ENCODE peak calls at places on chromosomes 6 and 20, in nine cellular contexts. A is prostate gland, K is endodermal cell, F is neural progenitor cell, L is uterus, M is lung, W is transverse colon, V is upper lobe of right lung, P is cardiac muscle cell. D is an unnamed sample.

GRCh38 chr6:14763139-14763538 is 482.7 kb upstream of the JARID2 start:
- DNase-seq in A (no peak), K (no peak), F (no peak), L (no peak), M (no peak), W (no peak), V (no peak), P (peak), D (no peak)

GRCh38 chr6:108565893-108566292 is 5.2 kb downstream of the FOXO3 start:
- DNase-seq in A (no peak), K (no peak), F (no peak), L (peak), M (peak), W (peak), V (no peak), P (peak), D (no peak)

GRCh38 chr6:11650297-11650696 is 112.7 kb downstream of the TMEM170B start:
- DNase-seq in A (no peak), K (peak), F (peak), L (peak), M (no peak), W (no peak), V (no peak), P (peak), D (no peak)

GRCh38 chr20:10427060-10427692 is 6.8 kb downstream of the MKKS start:
- DNase-seq in A (peak), K (peak), F (peak), L (peak), M (no peak), W (peak), V (no peak), P (peak), D (peak)

GRCh38 chr20:44495802-44496481 is 20.3 kb downstream of the TTPAL start:
- DNase-seq in A (no peak), K (no peak), F (no peak), L (peak), M (no peak), W (no peak), V (no peak), P (peak), D (no peak)

GRCh38 chr6:51841656-51842055 is 245.8 kb downstream of the PKHD1 start:
- DNase-seq in A (no peak), K (peak), F (peak), L (no peak), M (no peak), W (no peak), V (no peak), P (no peak), D (no peak)

GRCh38 chr6:139147628-139148027 is 12.7 kb downstream of the HECA start:
- DNase-seq in A (no peak), K (no peak), F (no peak), L (no peak), M (no peak), W (no peak), V (no peak), P (no peak), D (no peak)

GRCh38 chr20:24131281-24131680 is 142.7 kb upstream of the GGTLC1 start:
- DNase-seq in A (no peak), K (no peak), F (no peak), L (no peak), M (no peak), W (no peak), V (no peak), P (no peak), D (no peak)

GRCh38 chr6:70563540-70563939 is 3.2 kb upstream of the SDHAF4 start:
- DNase-seq in A (no peak), K (peak), F (no peak), L (peak), M (no peak), W (no peak), V (no peak), P (peak), D (no peak)

GRCh38 chr6:42409582-42409981 is 42.1 kb downstream of the TRERF1 start:
- DNase-seq in A (no peak), K (no peak), F (no peak), L (no peak), M (no peak), W (no peak), V (no peak), P (no peak), D (no peak)

GRCh38 chr20:41960166-41960565 is 342.0 kb upstream of the CHD6 start:
- DNase-seq in A (no peak), K (no peak), F (no peak), L (no peak), M (no peak), W (no peak), V (no peak), P (no peak), D (no peak)

GRCh38 chr20:51347871-51348270 is 194.6 kb downstream of the NFATC2 start:
- DNase-seq in A (no peak), K (no peak), F (no peak), L (no peak), M (no peak), W (no peak), V (no peak), P (no peak), D (no peak)

GRCh38 chr20:23151008-23151703 is 65.0 kb upstream of the CD93 start:
- DNase-seq in A (no peak), K (peak), F (no peak), L (no peak), M (no peak), W (no peak), V (no peak), P (no peak), D (no peak)

GRCh38 chr6:84280639-84281038 is 53.2 kb upstream of the CEP162 start:
- DNase-seq in A (no peak), K (no peak), F (no peak), L (no peak), M (no peak), W (no peak), V (no peak), P (no peak), D (no peak)

GRCh38 chr20:62161347-62161746 is 17.8 kb downstream of the SS18L1 start:
- DNase-seq in A (no peak), K (no peak), F (no peak), L (no peak), M (no peak), W (no peak), V (no peak), P (peak), D (no peak)

GRCh38 chr20:59831024-59831900 is 102.2 kb downstream of the SYCP2 start:
- DNase-seq in A (no peak), K (peak), F (no peak), L (no peak), M (peak), W (peak), V (no peak), P (no peak), D (no peak)

GRCh38 chr6:25147191-25147590 is 132.0 kb upstream of the CARMIL1 start:
- DNase-seq in A (no peak), K (no peak), F (no peak), L (no peak), M (no peak), W (no peak), V (no peak), P (no peak), D (no peak)

GRCh38 chr20:12053348-12053747 is 135.7 kb downstream of the BTBD3 start:
- DNase-seq in A (no peak), K (no peak), F (no peak), L (no peak), M (no peak), W (no peak), V (no peak), P (peak), D (no peak)

GRCh38 chr20:62097881-62098407 is 24.3 kb upstream of the LSM14B start:
- DNase-seq in A (no peak), K (no peak), F (no peak), L (no peak), M (no peak), W (no peak), V (no peak), P (no peak), D (no peak)

GRCh38 chr6:17928514-17929430 is 58.7 kb downstream of the KIF13A start:
- DNase-seq in A (no peak), K (no peak), F (no peak), L (no peak), M (no peak), W (no peak), V (no peak), P (peak), D (no peak)

GRCh38 chr6:124356811-124357210 is 553.1 kb downstream of the NKAIN2 start:
- DNase-seq in A (no peak), K (no peak), F (no peak), L (no peak), M (no peak), W (no peak), V (no peak), P (no peak), D (no peak)

GRCh38 chr20:10065154-10065833 is 30.5 kb downstream of the ANKEF1 start:
- DNase-seq in A (no peak), K (no peak), F (no peak), L (no peak), M (no peak), W (no peak), V (no peak), P (no peak), D (no peak)

GRCh38 chr6:136989591-136990578 is 54.9 kb downstream of the IL20RA start:
- DNase-seq in A (no peak), K (peak), F (peak), L (peak), M (no peak), W (peak), V (no peak), P (no peak), D (peak)

GRCh38 chr20:49794336-49795124 is 18.1 kb upstream of the SLC9A8 start:
- DNase-seq in A (no peak), K (no peak), F (no peak), L (no peak), M (peak), W (peak), V (peak), P (peak), D (no peak)

GRCh38 chr6:89347825-89348224 is 4.7 kb downstream of the UBE2J1 start:
- DNase-seq in A (no peak), K (no peak), F (no peak), L (no peak), M (no peak), W (no peak), V (no peak), P (peak), D (peak)

GRCh38 chr20:48283470-48284110 is 498.3 kb upstream of the SULF2 start:
- DNase-seq in A (peak), K (no peak), F (no peak), L (peak), M (peak), W (peak), V (peak), P (peak), D (peak)

GRCh38 chr6:46491789-46492547 is 719 bp upstream of the RCAN2 start:
- DNase-seq in A (peak), K (peak), F (peak), L (peak), M (no peak), W (peak), V (peak), P (peak), D (peak)

GRCh38 chr6:163249651-163250101 is 164.8 kb upstream of the QKI start:
- DNase-seq in A (no peak), K (no peak), F (no peak), L (no peak), M (no peak), W (no peak), V (no peak), P (no peak), D (no peak)

GRCh38 chr6:116022841-116023380 is 37.8 kb downstream of the FRK start:
- DNase-seq in A (no peak), K (no peak), F (no peak), L (no peak), M (no peak), W (no peak), V (no peak), P (no peak), D (no peak)

GRCh38 chr20:37925265-37926165 is 22.6 kb downstream of the VSTM2L start:
- DNase-seq in A (no peak), K (peak), F (no peak), L (no peak), M (no peak), W (no peak), V (no peak), P (no peak), D (no peak)

GRCh38 chr6:24931752-24932691 is 3.7 kb downstream of the RIPOR2 start:
- DNase-seq in A (no peak), K (peak), F (no peak), L (no peak), M (no peak), W (no peak), V (no peak), P (peak), D (no peak)

GRCh38 chr6:141252828-141253608 is 879.7 kb upstream of the GJE1 start:
- DNase-seq in A (no peak), K (no peak), F (no peak), L (no peak), M (no peak), W (no peak), V (no peak), P (peak), D (no peak)

GRCh38 chr20:3781153-3781910 is at the start of gene SPEF1:
- DNase-seq in A (peak), K (peak), F (peak), L (peak), M (peak), W (peak), V (no peak), P (peak), D (peak)
- H3K27ac ChIP-seq in A (peak), K (no peak), F (no peak), L (peak), M (no peak), W (peak), V (peak), P (no peak), D (peak)

DNA sequence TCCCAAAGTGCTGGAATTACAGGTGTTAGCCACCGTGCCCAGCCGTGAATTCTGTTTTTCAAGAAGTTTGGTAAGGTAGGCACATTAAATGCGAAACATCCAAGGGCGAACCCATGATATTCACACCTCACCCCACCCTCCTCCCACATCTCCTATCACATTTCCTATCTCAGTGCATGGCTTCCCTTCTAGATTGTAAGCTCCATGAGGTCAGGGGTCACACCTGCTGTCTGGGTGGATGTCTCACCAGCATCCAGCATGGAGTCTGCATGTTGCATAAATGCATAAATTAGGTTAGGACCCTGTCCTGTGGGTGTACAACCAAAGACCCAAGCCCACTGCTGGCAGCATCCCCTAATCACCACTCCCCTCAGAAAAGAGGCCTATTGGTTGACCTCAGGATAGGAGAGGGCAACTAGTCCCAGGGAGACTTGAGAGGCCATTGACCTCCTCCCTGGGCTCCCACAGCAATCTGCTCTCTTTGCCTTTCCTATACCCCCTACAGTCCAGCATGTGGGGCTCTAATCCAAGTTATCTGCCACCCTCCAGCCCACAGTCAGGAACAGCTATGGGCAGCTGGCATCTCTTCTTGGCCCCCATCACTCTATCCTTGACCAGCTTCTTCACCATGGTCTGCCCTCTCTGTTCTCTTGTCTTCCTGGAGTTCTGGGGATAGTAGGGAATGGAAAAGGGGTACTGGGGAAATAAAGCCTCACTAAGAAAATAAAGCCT is 4.2 kb downstream of the PRRT1 start:
- DNase-seq in A (no peak), K (no peak), F (no peak), L (no peak), M (no peak), W (no peak), V (no peak), P (no peak), D (no peak)
- H3K4me3 ChIP-seq in A (no peak), K (no peak), F (no peak), L (no peak), M (no peak), W (no peak), V (no peak), P (no peak), D (no peak)

GRCh38 chr6:144347933-144348332 is 62.8 kb downstream of the UTRN start:
- DNase-seq in A (no peak), K (no peak), F (no peak), L (no peak), M (no peak), W (no peak), V (no peak), P (no peak), D (no peak)

GRCh38 chr6:144351338-144351737 is 66.2 kb downstream of the UTRN start:
- DNase-seq in A (no peak), K (no peak), F (no peak), L (no peak), M (no peak), W (no peak), V (no peak), P (no peak), D (no peak)

GRCh38 chr6:144350176-144350575 is 65.0 kb downstream of the UTRN start:
- DNase-seq in A (no peak), K (no peak), F (no peak), L (no peak), M (no peak), W (no peak), V (no peak), P (no peak), D (no peak)

GRCh38 chr6:144351741-144352140 is 66.6 kb downstream of the UTRN start:
- DNase-seq in A (peak), K (no peak), F (no peak), L (no peak), M (no peak), W (no peak), V (no peak), P (no peak), D (peak)

DNA sequence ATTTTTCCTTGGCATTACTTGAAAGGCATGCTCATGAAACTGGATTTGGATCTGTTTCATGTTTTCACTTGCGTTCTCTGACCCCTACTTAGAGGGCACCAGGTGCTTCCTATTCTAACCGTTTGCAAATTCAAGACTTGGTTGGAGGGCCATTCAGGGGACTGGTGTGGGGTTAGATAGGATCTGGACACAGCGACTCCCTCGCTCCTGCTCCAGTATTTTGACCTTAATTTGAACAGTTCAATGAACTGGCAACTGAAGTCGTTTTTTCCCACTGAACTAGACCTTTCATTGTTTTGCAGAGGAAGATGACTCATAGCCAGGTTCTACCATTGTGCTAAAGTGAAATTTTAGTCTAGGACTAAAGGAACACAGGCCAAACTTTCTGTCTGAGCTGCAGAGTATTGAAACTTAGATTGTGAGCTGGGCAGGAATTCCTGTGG is 64.6 kb downstream of the UTRN start:
- DNase-seq in A (no peak), K (no peak), F (no peak), L (peak), M (no peak), W (no peak), V (no peak), P (peak), D (no peak)
- H3K27ac ChIP-seq in A (peak), K (no peak), F (no peak), L (peak), M (no peak), W (peak), V (peak), P (no peak), D (peak)

GRCh38 chr20:58254890-58255289 is 26.4 kb upstream of the ANKRD60 start:
- DNase-seq in A (no peak), K (no peak), F (no peak), L (no peak), M (no peak), W (no peak), V (no peak), P (no peak), D (no peak)

GRCh38 chr20:58251348-58251978 is 23.0 kb upstream of the ANKRD60 start:
- DNase-seq in A (no peak), K (no peak), F (no peak), L (no peak), M (no peak), W (no peak), V (no peak), P (no peak), D (no peak)

GRCh38 chr20:58256307-58256706 is 27.9 kb upstream of the ANKRD60 start:
- DNase-seq in A (no peak), K (no peak), F (no peak), L (no peak), M (no peak), W (no peak), V (no peak), P (no peak), D (no peak)

GRCh38 chr20:58256842-58257241 is 28.4 kb upstream of the ANKRD60 start:
- DNase-seq in A (no peak), K (no peak), F (no peak), L (no peak), M (no peak), W (no peak), V (no peak), P (no peak), D (no peak)

DNA sequence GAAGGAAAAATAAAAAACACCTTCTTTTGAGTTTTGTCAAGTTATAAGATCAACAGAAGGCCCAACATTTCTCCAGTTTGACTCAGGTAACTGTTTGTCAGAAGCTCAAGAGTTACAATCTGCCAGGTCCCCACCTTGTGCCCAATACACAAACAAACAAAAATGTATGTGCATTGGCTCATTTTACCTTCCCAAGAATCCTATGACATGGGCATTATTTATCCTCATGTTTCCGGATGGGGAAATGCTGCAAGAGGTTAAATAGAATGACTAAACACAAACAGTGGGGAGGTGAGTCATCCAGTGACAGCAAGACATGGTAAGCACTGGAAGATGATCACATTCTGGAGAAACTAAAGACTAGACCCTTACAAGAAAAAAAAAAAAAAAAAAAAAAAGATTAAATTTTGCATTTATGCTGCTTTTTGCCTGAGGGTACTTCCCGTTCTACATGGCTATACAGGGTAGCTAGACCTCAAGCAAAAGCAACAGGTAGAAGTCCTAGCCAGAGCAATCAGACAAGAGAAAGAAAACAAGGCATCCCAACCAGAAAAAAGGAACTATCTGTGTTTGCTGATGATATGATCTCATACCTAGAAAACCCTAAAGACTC is 23.6 kb upstream of the ANKRD60 start:
- DNase-seq in A (no peak), K (no peak), F (no peak), L (no peak), M (no peak), W (no peak), V (no peak), P (peak), D (no peak)
- H3K4me3 ChIP-seq in A (no peak), K (no peak), F (no peak), L (no peak), M (no peak), W (no peak), V (no peak), P (no peak), D (no peak)

DNA sequence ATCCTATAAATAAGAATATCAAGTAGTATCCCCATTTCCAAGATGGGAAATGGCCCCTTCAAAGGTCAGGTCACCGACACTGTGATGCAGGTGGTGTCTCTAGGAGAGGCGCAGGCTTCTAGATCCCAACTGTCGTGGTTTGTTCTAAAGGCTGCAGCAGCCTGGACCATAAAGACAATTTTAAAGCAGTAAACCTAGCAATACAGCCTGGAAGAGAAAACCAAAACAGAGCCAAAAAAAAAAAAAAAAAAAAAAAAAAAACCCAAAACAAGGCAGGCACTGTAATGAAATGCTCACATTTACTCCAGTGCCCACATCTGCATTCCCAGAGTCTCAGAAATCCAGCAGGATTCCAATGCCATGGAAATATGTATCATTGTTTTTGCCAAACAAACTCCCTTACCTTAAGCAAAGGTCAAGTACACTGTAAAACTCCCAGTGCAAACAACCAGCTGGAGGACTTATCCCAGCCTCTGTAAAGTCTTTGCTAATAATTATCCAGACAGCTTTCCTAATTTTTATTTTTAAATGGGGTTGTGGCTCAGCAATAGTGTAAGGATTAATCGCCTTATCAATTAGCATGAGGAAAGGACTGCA is 98.2 kb downstream of the PSMG4 start:
- DNase-seq in A (no peak), K (no peak), F (no peak), L (no peak), M (no peak), W (no peak), V (no peak), P (peak), D (peak)
- H3K27ac ChIP-seq in A (peak), K (peak), F (no peak), L (peak), M (peak), W (peak), V (peak), P (no peak), D (peak)

D was measured in body of pancreas.